ENCODE peak calls at places on chromosomes 2 and 18, in seven cellular contexts. H is adrenal gland, Z is stomach, K is colonic mucosa, N is brain microvascular endothelial cell, I is fibroblast of lung, W is spleen. L is an unnamed sample. For H3K36me3, the result is how much of the 10 kb centered on the place peaks cover.

GRCh38 chr2:143279672-143280071 is 150.5 kb downstream of the ARHGAP15 start:
- DNase-seq in H (no peak), Z (no peak), K (no peak), N (no peak), I (no peak), W (no peak), L (no peak)

GRCh38 chr2:100017633-100018032 is 124.8 kb downstream of the AFF3 start:
- DNase-seq in H (no peak), Z (no peak), K (no peak), N (no peak), I (peak), W (no peak), L (no peak)

GRCh38 chr18:67742954-67743353 is 226.4 kb upstream of the DSEL start:
- DNase-seq in H (no peak), Z (no peak), K (no peak), N (no peak), I (peak), W (no peak), L (no peak)

GRCh38 chr2:176096986-176097819 is 2.4 kb upstream of the HOXD12 start:
- DNase-seq in H (peak), Z (peak), K (peak), N (peak), I (peak), W (peak), L (no peak)

GRCh38 chr2:44163782-44164181 is 4.9 kb upstream of the PPM1B start:
- DNase-seq in H (no peak), Z (no peak), K (no peak), N (no peak), I (no peak), W (no peak), L (no peak)

GRCh38 chr2:89841476-89841840 is 1150.0 kb downstream of the RPIA start:
- DNase-seq in H (no peak), Z (no peak), K (no peak), N (no peak), I (no peak), W (peak), L (no peak)

GRCh38 chr2:75375646-75376582 is 176.6 kb upstream of the TACR1 start:
- DNase-seq in H (no peak), Z (no peak), K (no peak), N (peak), I (no peak), W (no peak), L (no peak)

GRCh38 chr2:148909114-148909513 is 34.1 kb downstream of the KIF5C start:
- DNase-seq in H (peak), Z (no peak), K (no peak), N (no peak), I (peak), W (no peak), L (no peak)

GRCh38 chr2:219969508-219969907 is 342.1 kb downstream of the SLC4A3 start:
- DNase-seq in H (no peak), Z (no peak), K (no peak), N (no peak), I (peak), W (no peak), L (no peak)

GRCh38 chr2:222451270-222451674 is 26.9 kb downstream of the SGPP2 start:
- DNase-seq in H (no peak), Z (no peak), K (no peak), N (no peak), I (peak), W (no peak), L (no peak)

GRCh38 chr2:17309741-17310339 is 208.4 kb downstream of the RAD51AP2 start:
- DNase-seq in H (peak), Z (peak), K (peak), N (peak), I (peak), W (no peak), L (no peak)

GRCh38 chr2:226934546-226935243 is 98.8 kb downstream of the RHBDD1 start:
- DNase-seq in H (no peak), Z (no peak), K (no peak), N (no peak), I (peak), W (no peak), L (no peak)

GRCh38 chr2:212926948-212927347 is 224.5 kb downstream of the IKZF2 start:
- DNase-seq in H (no peak), Z (no peak), K (no peak), N (no peak), I (no peak), W (no peak), L (no peak)

GRCh38 chr2:106839849-106840595 is 45.9 kb downstream of the ST6GAL2 start:
- DNase-seq in H (no peak), Z (no peak), K (no peak), N (peak), I (no peak), W (no peak), L (no peak)

GRCh38 chr2:56410140-56410539 is 226.3 kb downstream of the CCDC85A start:
- DNase-seq in H (no peak), Z (no peak), K (no peak), N (no peak), I (no peak), W (no peak), L (no peak)

GRCh38 chr2:55111570-55112228 is 61.4 kb upstream of the RTN4 start:
- DNase-seq in H (peak), Z (peak), K (no peak), N (peak), I (peak), W (peak), L (peak)

GRCh38 chr2:43402002-43402401 is 175.6 kb upstream of the ZFP36L2 start:
- DNase-seq in H (no peak), Z (no peak), K (no peak), N (no peak), I (no peak), W (no peak), L (no peak)

GRCh38 chr2:144084114-144084661 is 435.7 kb downstream of the ZEB2 start:
- DNase-seq in H (no peak), Z (no peak), K (no peak), N (peak), I (peak), W (no peak), L (peak)

GRCh38 chr2:201404699-201405275 is 46.5 kb downstream of the TRAK2 start:
- DNase-seq in H (no peak), Z (no peak), K (no peak), N (no peak), I (no peak), W (no peak), L (no peak)

GRCh38 chr2:98155721-98156120 is 68.8 kb downstream of the VWA3B start:
- DNase-seq in H (no peak), Z (no peak), K (no peak), N (no peak), I (no peak), W (no peak), L (no peak)

GRCh38 chr2:65660340-65660739 is 227.9 kb upstream of the SPRED2 start:
- DNase-seq in H (no peak), Z (no peak), K (no peak), N (peak), I (no peak), W (no peak), L (no peak)

GRCh38 chr2:23531280-23531679 is 146.3 kb downstream of the KLHL29 start:
- DNase-seq in H (no peak), Z (no peak), K (no peak), N (no peak), I (no peak), W (no peak), L (no peak)

GRCh38 chr2:64405476-64406406 is 48.2 kb upstream of the LGALSL start:
- DNase-seq in H (no peak), Z (no peak), K (peak), N (peak), I (peak), W (no peak), L (peak)

GRCh38 chr2:151410485-151410833 is 757 bp downstream of the RIF1 start:
- DNase-seq in H (no peak), Z (peak), K (peak), N (peak), I (no peak), W (no peak), L (no peak)

GRCh38 chr2:3460161-3460560 is 59.2 kb downstream of the ADI1 start:
- DNase-seq in H (no peak), Z (peak), K (no peak), N (no peak), I (no peak), W (no peak), L (no peak)

GRCh38 chr2:225041871-225042799 is at the start of gene DOCK10:
- DNase-seq in H (peak), Z (peak), K (peak), N (peak), I (peak), W (peak), L (no peak)

GRCh38 chr2:235098273-235098672 is 146.5 kb downstream of the SH3BP4 start:
- DNase-seq in H (no peak), Z (no peak), K (no peak), N (no peak), I (no peak), W (no peak), L (no peak)
- TF ChIP-seq CTCF in H (no peak), Z (no peak), K (no peak), N (no peak), I (no peak), W (no peak), L (no peak)

GRCh38 chr2:31402388-31402787 is 12.2 kb downstream of the XDH start:
- DNase-seq in H (no peak), Z (no peak), K (no peak), N (no peak), I (no peak), W (no peak), L (no peak)
- H3K36me3 ChIP-seq in H (under half), Z (under half), K (under half), N (under half), I (under half), W (under half), L (under half)

GRCh38 chr18:58639237-58639636 is 10.3 kb upstream of the ALPK2 start:
- DNase-seq in H (no peak), Z (no peak), K (no peak), N (no peak), I (no peak), W (no peak), L (no peak)

GRCh38 chr18:58638446-58638845 is 9.6 kb upstream of the ALPK2 start:
- DNase-seq in H (no peak), Z (no peak), K (no peak), N (no peak), I (no peak), W (no peak), L (peak)

GRCh38 chr18:58639751-58640427 is 11.0 kb upstream of the ALPK2 start:
- DNase-seq in H (no peak), Z (no peak), K (no peak), N (peak), I (peak), W (no peak), L (peak)

GRCh38 chr18:58640891-58641610 is 12.2 kb upstream of the ALPK2 start:
- DNase-seq in H (no peak), Z (no peak), K (no peak), N (no peak), I (no peak), W (no peak), L (no peak)

GRCh38 chr18:58640428-58640805 is 11.5 kb upstream of the ALPK2 start:
- DNase-seq in H (no peak), Z (no peak), K (no peak), N (no peak), I (no peak), W (no peak), L (no peak)
- H3K4me3 ChIP-seq in H (no peak), Z (no peak), K (no peak), N (no peak), I (no peak), W (no peak), L (no peak)

DNA sequence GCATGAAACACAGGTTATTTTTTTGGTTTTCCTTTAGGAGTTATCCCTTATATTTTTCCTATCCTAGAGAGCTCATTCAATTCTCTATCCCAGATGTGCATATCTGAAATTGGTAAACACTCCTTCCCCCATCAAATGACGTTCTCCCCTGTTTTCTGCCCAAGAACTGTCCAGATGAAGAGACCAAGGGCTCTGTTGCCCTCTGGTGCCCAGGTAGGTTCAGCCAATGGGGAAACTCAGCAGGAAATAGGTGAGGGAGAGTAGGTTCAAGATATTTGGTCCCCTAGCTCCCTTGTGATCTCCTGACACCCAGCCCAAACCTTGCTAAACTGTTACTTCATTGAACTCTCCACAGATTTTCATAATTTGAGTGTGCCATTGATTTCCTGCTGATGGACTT is 14.1 kb upstream of the INO80C start:
- DNase-seq in H (no peak), Z (no peak), K (peak), N (no peak), I (no peak), W (no peak), L (no peak)
- TF ChIP-seq CTCF in H (no peak), Z (peak), K (peak), N (peak), I (no peak), W (no peak), L (peak)

DNA sequence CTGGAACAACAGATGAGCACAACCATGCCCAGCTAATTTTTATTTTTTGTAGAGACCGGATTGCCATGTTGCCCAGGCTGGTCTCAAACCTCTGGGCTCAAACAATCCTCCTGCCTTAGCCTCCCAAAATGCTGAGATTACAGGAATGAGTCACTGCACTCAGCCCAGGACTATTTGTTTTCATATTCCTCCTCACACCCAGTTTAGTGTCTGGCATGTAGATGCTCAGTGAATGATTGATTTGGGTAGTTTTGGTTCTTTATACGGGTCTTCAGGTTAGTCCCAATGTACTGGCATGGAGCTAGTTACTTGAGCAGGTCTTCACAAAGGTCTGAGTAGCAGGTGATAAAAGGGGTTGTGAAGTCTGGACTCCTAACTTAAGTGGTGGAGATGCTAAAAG is 6.2 kb downstream of the EIF2B4 start:
- DNase-seq in H (no peak), Z (no peak), K (no peak), N (no peak), I (no peak), W (no peak), L (no peak)
- H3K36me3 ChIP-seq in H (half or more), Z (half or more), K (under half), N (under half), I (under half), W (under half), L (under half)

GRCh38 chr2:47272905-47273758 is 118.0 kb upstream of the STPG4 start:
- DNase-seq in H (no peak), Z (no peak), K (no peak), N (no peak), I (no peak), W (no peak), L (no peak)
- H3K4me3 ChIP-seq in H (no peak), Z (peak), K (peak), N (no peak), I (no peak), W (no peak), L (no peak)

GRCh38 chr2:185215497-185215896 is 523.1 kb upstream of the FSIP2 start:
- DNase-seq in H (no peak), Z (no peak), K (no peak), N (no peak), I (no peak), W (no peak), L (no peak)
- TF ChIP-seq CTCF in H (no peak), Z (no peak), K (no peak), N (peak), I (no peak), W (no peak), L (no peak)

DNA sequence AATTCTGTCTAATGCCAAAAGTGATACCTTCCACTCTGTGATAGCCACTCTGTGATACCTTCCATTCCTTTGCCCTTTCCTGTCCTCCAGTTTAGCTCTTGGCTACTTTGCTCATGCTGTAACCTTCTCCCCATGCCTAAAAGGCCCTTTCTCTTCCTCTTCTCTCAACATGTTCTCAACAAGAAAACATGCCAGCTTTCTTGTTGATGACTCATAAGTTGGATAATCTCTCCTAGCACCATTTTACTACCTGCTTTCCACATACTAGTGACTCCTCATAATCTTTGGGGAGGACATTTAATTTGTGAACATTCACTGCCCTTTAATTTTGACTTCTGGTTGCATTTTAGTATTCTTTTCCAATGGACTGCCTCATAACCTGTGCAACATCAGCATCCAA is 55.9 kb upstream of the NT5C1B start:
- DNase-seq in H (no peak), Z (no peak), K (no peak), N (no peak), I (no peak), W (no peak), L (no peak)
- H3K36me3 ChIP-seq in H (under half), Z (under half), K (under half), N (under half), I (under half), W (under half), L (under half)

GRCh38 chr2:230134496-230135073 is 65.9 kb upstream of the SLC16A14 start:
- DNase-seq in H (no peak), Z (no peak), K (no peak), N (peak), I (peak), W (no peak), L (no peak)

GRCh38 chr2:230131366-230131765 is 62.6 kb upstream of the SLC16A14 start:
- DNase-seq in H (no peak), Z (no peak), K (no peak), N (no peak), I (no peak), W (no peak), L (no peak)

GRCh38 chr2:230130668-230131364 is 62.1 kb upstream of the SLC16A14 start:
- DNase-seq in H (peak), Z (no peak), K (peak), N (peak), I (peak), W (peak), L (peak)

GRCh38 chr2:230137902-230138539 is 69.3 kb upstream of the SLC16A14 start:
- DNase-seq in H (no peak), Z (no peak), K (no peak), N (peak), I (no peak), W (no peak), L (peak)

DNA sequence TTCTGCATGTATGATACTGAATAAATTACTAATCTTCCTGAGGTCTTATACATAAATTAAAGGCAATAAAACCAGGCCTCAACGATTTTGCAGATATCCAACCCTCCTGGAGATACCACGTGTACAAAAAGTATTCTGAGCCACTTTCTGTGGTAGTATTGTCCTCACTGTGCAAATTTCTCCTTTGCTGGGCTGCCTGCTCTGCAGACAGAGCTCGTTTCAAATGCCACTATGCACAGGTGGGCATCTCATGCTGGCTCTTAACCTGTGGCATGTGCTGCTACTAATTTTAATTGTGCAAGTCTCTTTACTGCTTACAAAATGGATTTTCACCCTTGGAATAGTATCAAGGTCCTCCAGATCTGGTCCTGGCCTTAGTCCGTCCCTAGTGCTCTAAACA is 66.4 kb upstream of the SLC16A14 start:
- DNase-seq in H (no peak), Z (no peak), K (no peak), N (no peak), I (no peak), W (no peak), L (no peak)
- H3K4me3 ChIP-seq in H (no peak), Z (no peak), K (no peak), N (no peak), I (no peak), W (no peak), L (no peak)

GRCh38 chr2:854460-854859 is 96.2 kb upstream of the SNTG2 start:
- DNase-seq in H (peak), Z (peak), K (peak), N (peak), I (peak), W (no peak), L (no peak)
- TF ChIP-seq CTCF in H (peak), Z (peak), K (peak), N (peak), I (no peak), W (peak), L (peak)